ENCODE peak calls at places on chromosomes 12 and 14, in eight cellular contexts. R is ACHN; C is NCI-H1105; P is HCT116; O is pancreas; S is choroid plexus epithelial cell; L is stimulated activated CD8-positive, alpha-beta memory T cell treated with anti-CD3 and anti-CD28 coated beads, Interleukin-15, amount 100 ng/mL, for 24 hours; Z is cardiac muscle cell. B is an unnamed sample.

GRCh38 chr12:98644433-98644711 is 216 bp downstream of the IKBIP start:
- DNase-seq in R (no peak), C (peak), P (peak), O (no peak), S (no peak), L (no peak), Z (peak), B (no peak)

GRCh38 chr12:119528241-119528640 is 65.3 kb upstream of the TMEM233 start:
- DNase-seq in R (peak), C (no peak), P (no peak), O (no peak), S (peak), L (no peak), Z (peak), B (no peak)

GRCh38 chr14:95361373-95362179 is 41.9 kb upstream of the CLMN start:
- DNase-seq in R (peak), C (no peak), P (peak), O (peak), S (peak), L (peak), Z (no peak), B (no peak)

GRCh38 chr14:98890556-98891340 is 381.2 kb downstream of the BCL11B start:
- DNase-seq in R (no peak), C (no peak), P (no peak), O (no peak), S (no peak), L (no peak), Z (peak), B (no peak)

GRCh38 chr12:57280234-57281062 is 29.5 kb upstream of the STAC3 start:
- DNase-seq in R (peak), C (no peak), P (peak), O (peak), S (peak), L (peak), Z (no peak), B (no peak)

GRCh38 chr12:46342562-46343033 is 30.0 kb downstream of the SLC38A2 start:
- DNase-seq in R (peak), C (peak), P (peak), O (peak), S (peak), L (no peak), Z (no peak), B (peak)

GRCh38 chr12:86349196-86349595 is 93.0 kb upstream of the MGAT4C start:
- DNase-seq in R (no peak), C (no peak), P (no peak), O (no peak), S (no peak), L (no peak), Z (no peak), B (peak)

GRCh38 chr12:49201595-49202295 is 12.9 kb upstream of the TUBA1A start:
- DNase-seq in R (peak), C (no peak), P (no peak), O (no peak), S (peak), L (no peak), Z (no peak), B (peak)

GRCh38 chr12:120286768-120287490 is 4.8 kb downstream of the RNU4-2 start:
- DNase-seq in R (no peak), C (no peak), P (no peak), O (no peak), S (no peak), L (no peak), Z (peak), B (no peak)

GRCh38 chr14:26841361-26841760 is 243.5 kb upstream of the NOVA1 start:
- DNase-seq in R (peak), C (no peak), P (no peak), O (no peak), S (peak), L (no peak), Z (no peak), B (no peak)

GRCh38 chr12:52280796-52281560 is 6.5 kb downstream of the KRT86 start:
- DNase-seq in R (peak), C (no peak), P (peak), O (peak), S (peak), L (no peak), Z (no peak), B (no peak)

GRCh38 chr14:92900660-92901059 is 22.3 kb upstream of the CHGA start:
- DNase-seq in R (no peak), C (no peak), P (no peak), O (no peak), S (no peak), L (no peak), Z (no peak), B (no peak)

GRCh38 chr14:89669209-89669608 is 252.2 kb upstream of the FOXN3 start:
- DNase-seq in R (no peak), C (no peak), P (no peak), O (peak), S (no peak), L (no peak), Z (no peak), B (no peak)

GRCh38 chr12:49705479-49706267 is 1.5 kb downstream of the FMNL3 start:
- DNase-seq in R (peak), C (no peak), P (no peak), O (peak), S (peak), L (no peak), Z (no peak), B (no peak)

B was measured in NCI-H446.